ENCODE peak calls at places on chromosome 16, in five cellular contexts. Z, L, Q, G and T are unnamed samples.

GRCh38 chr16:62190426-62190825 is 154.2 kb upstream of the CDH8 start:
- DNase-seq in Z (no peak), L (no peak), Q (no peak), G (no peak), T (no peak)

GRCh38 chr16:77868478-77868877 is 80.1 kb downstream of the VAT1L start:
- DNase-seq in Z (no peak), L (no peak), Q (no peak), G (no peak), T (no peak)

GRCh38 chr16:54933281-54934150 is 2.9 kb downstream of the IRX5 start:
- DNase-seq in Z (no peak), L (no peak), Q (no peak), G (no peak), T (no peak)

GRCh38 chr16:1677339-1677738 is 740 bp upstream of the JPT2 start:
- DNase-seq in Z (no peak), L (no peak), Q (no peak), G (no peak), T (no peak)

GRCh38 chr16:75192606-75193264 is 14.2 kb downstream of the CTRB2 start:
- DNase-seq in Z (peak), L (no peak), Q (no peak), G (no peak), T (no peak)

GRCh38 chr16:80694950-80695471 is 109.4 kb downstream of the CDYL2 start:
- DNase-seq in Z (no peak), L (no peak), Q (no peak), G (no peak), T (peak)

GRCh38 chr16:27318399-27319256 is 4.9 kb downstream of the IL4R start:
- DNase-seq in Z (no peak), L (no peak), Q (no peak), G (peak), T (peak)

GRCh38 chr16:89105599-89106151 is 12.0 kb downstream of the ACSF3 start:
- DNase-seq in Z (no peak), L (no peak), Q (no peak), G (no peak), T (no peak)

GRCh38 chr16:81458149-81458669 is 13.6 kb downstream of the CMIP start:
- DNase-seq in Z (no peak), L (no peak), Q (no peak), G (no peak), T (no peak)

GRCh38 chr16:5056347-5056746 is 9.4 kb downstream of the C16orf89 start:
- DNase-seq in Z (no peak), L (no peak), Q (no peak), G (peak), T (no peak)

GRCh38 chr16:63617990-63618763 is 1503.7 kb downstream of the CDH11 start:
- DNase-seq in Z (no peak), L (peak), Q (peak), G (no peak), T (peak)

GRCh38 chr16:2860826-2861567 is 3.0 kb upstream of the PRSS22 start:
- DNase-seq in Z (no peak), L (no peak), Q (no peak), G (no peak), T (no peak)

GRCh38 chr16:26651884-26652283 is 414.8 kb upstream of the C16orf82 start:
- DNase-seq in Z (no peak), L (no peak), Q (no peak), G (no peak), T (no peak)

GRCh38 chr16:23554536-23554935 is 2.6 kb downstream of the EARS2 start:
- DNase-seq in Z (no peak), L (no peak), Q (no peak), G (no peak), T (no peak)

GRCh38 chr16:15704545-15704987 is 54.5 kb downstream of the NDE1 start:
- DNase-seq in Z (peak), L (peak), Q (peak), G (peak), T (no peak)

GRCh38 chr16:31508706-31509523 is 724 bp upstream of the RUSF1 start:
- DNase-seq in Z (no peak), L (no peak), Q (no peak), G (no peak), T (no peak)

GRCh38 chr16:81448154-81449131 is 3.8 kb downstream of the CMIP start:
- DNase-seq in Z (no peak), L (peak), Q (no peak), G (peak), T (no peak)

GRCh38 chr16:11498683-11499082 is 88.0 kb downstream of the LITAF start:
- DNase-seq in Z (no peak), L (no peak), Q (no peak), G (no peak), T (no peak)

GRCh38 chr16:10964891-10965326 is 20.5 kb downstream of the CLEC16A start:
- DNase-seq in Z (no peak), L (no peak), Q (no peak), G (no peak), T (no peak)

GRCh38 chr16:70759666-70760065 is 41.3 kb downstream of the VAC14 start:
- DNase-seq in Z (no peak), L (no peak), Q (no peak), G (no peak), T (no peak)

GRCh38 chr16:67822511-67822910 is 15.8 kb downstream of the TSNAXIP1 start:
- DNase-seq in Z (no peak), L (no peak), Q (no peak), G (no peak), T (no peak)

GRCh38 chr16:85252461-85252860 is 140.2 kb upstream of the CIBAR2 start:
- DNase-seq in Z (no peak), L (no peak), Q (no peak), G (no peak), T (no peak)

GRCh38 chr16:68074850-68075249 is 10.3 kb upstream of the NFATC3 start:
- DNase-seq in Z (no peak), L (no peak), Q (no peak), G (peak), T (no peak)

GRCh38 chr16:89922477-89922883 is 662 bp upstream of the TUBB3 start:
- DNase-seq in Z (peak), L (no peak), Q (peak), G (peak), T (no peak)

GRCh38 chr16:1158456-1159324 is 5.8 kb downstream of the CACNA1H start:
- DNase-seq in Z (no peak), L (no peak), Q (peak), G (peak), T (no peak)

GRCh38 chr16:9522589-9522988 is 431.1 kb downstream of the HAPSTR1 start:
- DNase-seq in Z (no peak), L (no peak), Q (no peak), G (no peak), T (no peak)

GRCh38 chr16:54063374-54063773 is 223.2 kb downstream of the IRX3 start:
- DNase-seq in Z (no peak), L (no peak), Q (no peak), G (no peak), T (no peak)

GRCh38 chr16:23917621-23918020 is 81.8 kb downstream of the PRKCB start:
- DNase-seq in Z (no peak), L (no peak), Q (no peak), G (no peak), T (no peak)

GRCh38 chr16:7124242-7124641 is 208.4 kb upstream of the RBFOX1 start:
- DNase-seq in Z (no peak), L (no peak), Q (no peak), G (no peak), T (no peak)

GRCh38 chr16:89246903-89247733 is 29.6 kb downstream of the ZNF778 start:
- DNase-seq in Z (peak), L (peak), Q (peak), G (peak), T (no peak)

GRCh38 chr16:3099732-3100499 is 822 bp upstream of the ZSCAN10 start:
- DNase-seq in Z (peak), L (peak), Q (peak), G (peak), T (peak)

GRCh38 chr16:3045758-3046505 is 429 bp upstream of the MMP25 start:
- DNase-seq in Z (no peak), L (no peak), Q (no peak), G (peak), T (no peak)

GRCh38 chr16:75559564-75560372 is 3.7 kb upstream of the TMEM231 start:
- DNase-seq in Z (no peak), L (no peak), Q (peak), G (no peak), T (no peak)

GRCh38 chr16:85979605-85980004 is 80.6 kb downstream of the IRF8 start:
- DNase-seq in Z (no peak), L (no peak), Q (no peak), G (peak), T (no peak)

GRCh38 chr16:87710887-87711286 is 54.9 kb downstream of the KLHDC4 start:
- DNase-seq in Z (no peak), L (no peak), Q (no peak), G (no peak), T (no peak)
- H3K27ac ChIP-seq in Z (no peak), L (no peak), Q (no peak), G (no peak), T (no peak)

GRCh38 chr16:18055411-18055916 is 281.1 kb downstream of the NPIPA8 start:
- DNase-seq in Z (no peak), L (no peak), Q (no peak), G (no peak), T (no peak)
- H3K27ac ChIP-seq in Z (no peak), L (no peak), Q (no peak), G (no peak), T (no peak)

GRCh38 chr16:52498640-52499039 is 48.3 kb downstream of the TOX3 start:
- DNase-seq in Z (no peak), L (no peak), Q (no peak), G (peak), T (no peak)
- H3K27ac ChIP-seq in Z (no peak), L (no peak), Q (no peak), G (peak), T (no peak)

GRCh38 chr16:17177242-17177967 is 293.4 kb downstream of the XYLT1 start:
- DNase-seq in Z (no peak), L (peak), Q (no peak), G (no peak), T (peak)
- H3K27ac ChIP-seq in Z (no peak), L (no peak), Q (no peak), G (no peak), T (peak)

GRCh38 chr16:13961099-13961811 is 41.3 kb downstream of the ERCC4 start:
- DNase-seq in Z (no peak), L (no peak), Q (no peak), G (no peak), T (no peak)
- H3K27ac ChIP-seq in Z (no peak), L (no peak), Q (no peak), G (no peak), T (no peak)

DNA sequence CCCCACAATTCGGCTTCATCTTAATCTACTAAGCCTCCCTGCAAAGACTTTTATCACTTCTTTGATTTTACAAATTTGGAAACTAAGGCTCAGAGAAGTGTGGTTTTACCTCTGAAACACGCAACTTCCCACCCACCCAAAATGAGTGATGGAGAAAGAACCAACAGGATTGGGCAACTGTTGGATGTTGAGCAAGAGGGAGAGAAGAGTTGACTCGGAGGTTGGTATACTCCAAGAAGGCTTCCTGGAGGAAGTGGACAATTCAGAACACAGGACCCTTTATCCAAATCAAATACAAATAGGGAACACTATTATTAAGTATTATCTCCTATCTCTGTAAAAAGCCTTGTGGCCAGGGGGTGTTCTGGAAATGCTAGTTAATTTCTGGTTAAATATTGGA is 323.0 kb downstream of the C16orf95 start:
- DNase-seq in Z (no peak), L (no peak), Q (no peak), G (no peak), T (no peak)
- H3K27ac ChIP-seq in Z (peak), L (no peak), Q (no peak), G (no peak), T (no peak)